ENCODE peak calls at places on chromosomes 6 and 20, in eight cellular contexts. One of them, this sample, is unnamed.

GRCh38 chr6:129356129-129356528 is 353.8 kb downstream of the ARHGAP18 start:
- DNase-seq in effector CD4-positive, alpha-beta T cell: no peak
- DNase-seq in EL: no peak
- DNase-seq in T-helper 2 cell treated with Interferon-gamma antibody and Interleukin-4, amounts not matched to agents 5 μg/mL and 100 μg/mL, for 36 hours: no peak
- DNase-seq in NCI-H2029: no peak
- DNase-seq in esophagus squamous epithelium: no peak
- DNase-seq in RCC 7860: no peak
- DNase-seq in GDM1: no peak
- DNase-seq in this sample: no peak

GRCh38 chr20:1122388-1123315 is 4.2 kb downstream of the PSMF1 start:
- DNase-seq in effector CD4-positive, alpha-beta T cell: no peak
- DNase-seq in EL: peak
- DNase-seq in RCC 7860: no peak
- DNase-seq in esophagus squamous epithelium: no peak
- DNase-seq in GDM1: no peak
- DNase-seq in NCI-H2029: peak
- DNase-seq in T-helper 2 cell treated with Interferon-gamma antibody and Interleukin-4, amounts not matched to agents 5 μg/mL and 100 μg/mL, for 36 hours: no peak
- DNase-seq in this sample: no peak

GRCh38 chr6:38634518-38634917 is 5.2 kb downstream of the BTBD9 start:
- DNase-seq in RCC 7860: no peak
- DNase-seq in T-helper 2 cell treated with Interferon-gamma antibody and Interleukin-4, amounts not matched to agents 5 μg/mL and 100 μg/mL, for 36 hours: no peak
- DNase-seq in GDM1: no peak
- DNase-seq in EL: no peak
- DNase-seq in effector CD4-positive, alpha-beta T cell: no peak
- DNase-seq in NCI-H2029: no peak
- DNase-seq in esophagus squamous epithelium: no peak
- DNase-seq in this sample: no peak

GRCh38 chr6:73943930-73944652 is 248.1 kb downstream of the CD109 start:
- DNase-seq in esophagus squamous epithelium: no peak
- DNase-seq in effector CD4-positive, alpha-beta T cell: no peak
- DNase-seq in RCC 7860: no peak
- DNase-seq in GDM1: no peak
- DNase-seq in EL: no peak
- DNase-seq in T-helper 2 cell treated with Interferon-gamma antibody and Interleukin-4, amounts not matched to agents 5 μg/mL and 100 μg/mL, for 36 hours: no peak
- DNase-seq in NCI-H2029: no peak
- DNase-seq in this sample: no peak

GRCh38 chr6:68709882-68710281 is 74.8 kb downstream of the ADGRB3 start:
- DNase-seq in esophagus squamous epithelium: no peak
- DNase-seq in T-helper 2 cell treated with Interferon-gamma antibody and Interleukin-4, amounts not matched to agents 5 μg/mL and 100 μg/mL, for 36 hours: no peak
- DNase-seq in RCC 7860: no peak
- DNase-seq in effector CD4-positive, alpha-beta T cell: no peak
- DNase-seq in NCI-H2029: no peak
- DNase-seq in GDM1: no peak
- DNase-seq in EL: no peak
- DNase-seq in this sample: no peak

GRCh38 chr6:158496700-158497099 is 63.2 kb upstream of the TMEM181 start:
- DNase-seq in effector CD4-positive, alpha-beta T cell: no peak
- DNase-seq in RCC 7860: no peak
- DNase-seq in EL: no peak
- DNase-seq in GDM1: no peak
- DNase-seq in T-helper 2 cell treated with Interferon-gamma antibody and Interleukin-4, amounts not matched to agents 5 μg/mL and 100 μg/mL, for 36 hours: no peak
- DNase-seq in esophagus squamous epithelium: no peak
- DNase-seq in NCI-H2029: no peak
- DNase-seq in this sample: no peak

GRCh38 chr6:122726649-122727048 is 52.9 kb upstream of the FABP7 start:
- DNase-seq in effector CD4-positive, alpha-beta T cell: no peak
- DNase-seq in NCI-H2029: peak
- DNase-seq in EL: peak
- DNase-seq in RCC 7860: no peak
- DNase-seq in GDM1: no peak
- DNase-seq in esophagus squamous epithelium: no peak
- DNase-seq in T-helper 2 cell treated with Interferon-gamma antibody and Interleukin-4, amounts not matched to agents 5 μg/mL and 100 μg/mL, for 36 hours: no peak
- DNase-seq in this sample: no peak

GRCh38 chr20:54843891-54844290 is 368.5 kb downstream of the DOK5 start:
- DNase-seq in GDM1: no peak
- DNase-seq in T-helper 2 cell treated with Interferon-gamma antibody and Interleukin-4, amounts not matched to agents 5 μg/mL and 100 μg/mL, for 36 hours: no peak
- DNase-seq in RCC 7860: no peak
- DNase-seq in NCI-H2029: no peak
- DNase-seq in effector CD4-positive, alpha-beta T cell: no peak
- DNase-seq in EL: no peak
- DNase-seq in esophagus squamous epithelium: no peak
- DNase-seq in this sample: no peak

GRCh38 chr6:82872092-82872635 is 193.5 kb downstream of the UBE3D start:
- DNase-seq in NCI-H2029: no peak
- DNase-seq in GDM1: no peak
- DNase-seq in effector CD4-positive, alpha-beta T cell: no peak
- DNase-seq in esophagus squamous epithelium: no peak
- DNase-seq in EL: no peak
- DNase-seq in RCC 7860: peak
- DNase-seq in T-helper 2 cell treated with Interferon-gamma antibody and Interleukin-4, amounts not matched to agents 5 μg/mL and 100 μg/mL, for 36 hours: no peak
- DNase-seq in this sample: no peak

GRCh38 chr20:34512266-34512954 is 3.8 kb upstream of the DYNLRB1 start:
- DNase-seq in GDM1: no peak
- DNase-seq in effector CD4-positive, alpha-beta T cell: no peak
- DNase-seq in esophagus squamous epithelium: no peak
- DNase-seq in EL: no peak
- DNase-seq in NCI-H2029: no peak
- DNase-seq in RCC 7860: peak
- DNase-seq in T-helper 2 cell treated with Interferon-gamma antibody and Interleukin-4, amounts not matched to agents 5 μg/mL and 100 μg/mL, for 36 hours: no peak
- DNase-seq in this sample: no peak

GRCh38 chr6:154512214-154512613 is 1.7 kb upstream of the CNKSR3 start:
- DNase-seq in GDM1: no peak
- DNase-seq in EL: no peak
- DNase-seq in esophagus squamous epithelium: no peak
- DNase-seq in T-helper 2 cell treated with Interferon-gamma antibody and Interleukin-4, amounts not matched to agents 5 μg/mL and 100 μg/mL, for 36 hours: no peak
- DNase-seq in NCI-H2029: no peak
- DNase-seq in effector CD4-positive, alpha-beta T cell: no peak
- DNase-seq in RCC 7860: no peak
- DNase-seq in this sample: no peak

GRCh38 chr6:161141173-161141572 is 132.7 kb downstream of the AGPAT4 start:
- DNase-seq in GDM1: no peak
- DNase-seq in esophagus squamous epithelium: no peak
- DNase-seq in NCI-H2029: peak
- DNase-seq in effector CD4-positive, alpha-beta T cell: no peak
- DNase-seq in T-helper 2 cell treated with Interferon-gamma antibody and Interleukin-4, amounts not matched to agents 5 μg/mL and 100 μg/mL, for 36 hours: no peak
- DNase-seq in RCC 7860: no peak
- DNase-seq in EL: no peak
- DNase-seq in this sample: no peak

GRCh38 chr6:134016558-134016814 is 35.9 kb downstream of the SLC2A12 start:
- DNase-seq in NCI-H2029: no peak
- DNase-seq in esophagus squamous epithelium: no peak
- DNase-seq in RCC 7860: no peak
- DNase-seq in effector CD4-positive, alpha-beta T cell: no peak
- DNase-seq in GDM1: no peak
- DNase-seq in EL: no peak
- DNase-seq in T-helper 2 cell treated with Interferon-gamma antibody and Interleukin-4, amounts not matched to agents 5 μg/mL and 100 μg/mL, for 36 hours: no peak
- DNase-seq in this sample: no peak

This sample was measured in HL-60.